ENCODE peak calls at places on chromosome 7, in seven cellular contexts. X, Y, F, W, D, K and C are unnamed samples.

GRCh38 chr7:127619681-127620405 is 1.9 kb upstream of the PAX4 start:
- DNase-seq in X (no peak), Y (no peak), F (no peak), W (no peak), D (peak), K (no peak), C (no peak)

GRCh38 chr7:143362126-143362961 is at the start of gene FAM131B:
- DNase-seq in X (peak), Y (no peak), F (no peak), W (no peak), D (no peak), K (no peak), C (no peak)

GRCh38 chr7:112449353-112449752 is 907 bp upstream of the IFRD1 start:
- DNase-seq in X (peak), Y (peak), F (no peak), W (no peak), D (no peak), K (peak), C (peak)

GRCh38 chr7:3949226-3949625 is 648.2 kb downstream of the SDK1 start:
- DNase-seq in X (no peak), Y (no peak), F (no peak), W (no peak), D (no peak), K (no peak), C (peak)

GRCh38 chr7:145293793-145294153 is 457.9 kb upstream of the TPK1 start:
- DNase-seq in X (no peak), Y (no peak), F (no peak), W (no peak), D (no peak), K (peak), C (no peak)

GRCh38 chr7:126079151-126079550 is 1149.5 kb upstream of the POT1 start:
- DNase-seq in X (no peak), Y (no peak), F (no peak), W (no peak), D (peak), K (no peak), C (no peak)

GRCh38 chr7:22193361-22194016 is 163.5 kb downstream of the RAPGEF5 start:
- DNase-seq in X (no peak), Y (no peak), F (no peak), W (peak), D (peak), K (peak), C (no peak)

GRCh38 chr7:57404343-57404966 is 45.5 kb upstream of the ZNF716 start:
- DNase-seq in X (peak), Y (no peak), F (peak), W (peak), D (no peak), K (peak), C (no peak)

GRCh38 chr7:36966039-36966438 is 241.7 kb upstream of the AOAH start:
- DNase-seq in X (no peak), Y (no peak), F (no peak), W (no peak), D (no peak), K (no peak), C (no peak)

GRCh38 chr7:117731455-117731854 is 141.8 kb downstream of the CTTNBP2 start:
- DNase-seq in X (no peak), Y (no peak), F (no peak), W (no peak), D (peak), K (no peak), C (peak)

GRCh38 chr7:143459359-143459758 is 16.1 kb downstream of the TAS2R60 start:
- DNase-seq in X (no peak), Y (no peak), F (no peak), W (no peak), D (no peak), K (no peak), C (no peak)

GRCh38 chr7:154832557-154833138 is 170.3 kb downstream of the PAXIP1 start:
- DNase-seq in X (no peak), Y (peak), F (no peak), W (no peak), D (peak), K (peak), C (no peak)

GRCh38 chr7:87447251-87447650 is 28.2 kb downstream of the ABCB4 start:
- DNase-seq in X (no peak), Y (no peak), F (no peak), W (no peak), D (no peak), K (no peak), C (no peak)

GRCh38 chr7:80819503-80819902 is 99.3 kb downstream of the SEMA3C start:
- DNase-seq in X (no peak), Y (no peak), F (no peak), W (no peak), D (no peak), K (no peak), C (no peak)

GRCh38 chr7:111789880-111790279 is 227.6 kb upstream of the IMMP2L start:
- DNase-seq in X (no peak), Y (no peak), F (no peak), W (no peak), D (no peak), K (no peak), C (no peak)

GRCh38 chr7:128357366-128357662 is 4.2 kb downstream of the PRRT4 start:
- DNase-seq in X (peak), Y (no peak), F (no peak), W (no peak), D (no peak), K (no peak), C (no peak)

GRCh38 chr7:70406419-70407189 is 725.3 kb upstream of the GALNT17 start:
- DNase-seq in X (no peak), Y (no peak), F (no peak), W (no peak), D (no peak), K (no peak), C (no peak)

GRCh38 chr7:40024048-40024447 is 74.0 kb downstream of the CDK13 start:
- DNase-seq in X (no peak), Y (no peak), F (no peak), W (no peak), D (no peak), K (no peak), C (no peak)

GRCh38 chr7:151349507-151349853 is 7.9 kb downstream of the NUB1 start:
- DNase-seq in X (no peak), Y (peak), F (no peak), W (no peak), D (no peak), K (no peak), C (no peak)

GRCh38 chr7:149598721-149599308 is 101.2 kb upstream of the ZNF746 start:
- DNase-seq in X (no peak), Y (no peak), F (no peak), W (no peak), D (peak), K (peak), C (peak)

GRCh38 chr7:7566651-7567611 is at the start of gene MIOS:
- DNase-seq in X (peak), Y (peak), F (peak), W (peak), D (peak), K (peak), C (peak)

GRCh38 chr7:116441534-116441933 is 58.0 kb upstream of the CAV2 start:
- DNase-seq in X (no peak), Y (no peak), F (no peak), W (no peak), D (no peak), K (no peak), C (no peak)

GRCh38 chr7:106604303-106604918 is 56.5 kb downstream of the CCDC71L start:
- DNase-seq in X (no peak), Y (no peak), F (no peak), W (no peak), D (no peak), K (no peak), C (no peak)

GRCh38 chr7:155470686-155471638 is 13.0 kb downstream of the EN2 start:
- DNase-seq in X (peak), Y (no peak), F (no peak), W (no peak), D (no peak), K (no peak), C (no peak)

GRCh38 chr7:1242601-1243289 is 10.1 kb downstream of the UNCX start:
- DNase-seq in X (no peak), Y (no peak), F (no peak), W (no peak), D (peak), K (no peak), C (no peak)

GRCh38 chr7:132451161-132451560 is 125.1 kb downstream of the PLXNA4 start:
- DNase-seq in X (no peak), Y (peak), F (no peak), W (no peak), D (no peak), K (no peak), C (no peak)

GRCh38 chr7:50317221-50317678 is 12.7 kb downstream of the IKZF1 start:
- DNase-seq in X (no peak), Y (no peak), F (no peak), W (no peak), D (no peak), K (no peak), C (no peak)

GRCh38 chr7:682810-683209 is 43.7 kb upstream of the DNAAF5 start:
- DNase-seq in X (no peak), Y (no peak), F (no peak), W (no peak), D (no peak), K (no peak), C (no peak)

GRCh38 chr7:111089822-111090426 is 1.0 kb upstream of the LRRN3 start:
- DNase-seq in X (peak), Y (no peak), F (no peak), W (no peak), D (peak), K (no peak), C (peak)

GRCh38 chr7:2523461-2523905 is 3.9 kb downstream of the LFNG start:
- DNase-seq in X (no peak), Y (peak), F (peak), W (no peak), D (peak), K (no peak), C (no peak)

GRCh38 chr7:151843181-151843580 is 33.7 kb downstream of the PRKAG2 start:
- DNase-seq in X (no peak), Y (no peak), F (no peak), W (no peak), D (no peak), K (no peak), C (peak)

GRCh38 chr7:70618020-70618551 is 513.9 kb upstream of the GALNT17 start:
- DNase-seq in X (no peak), Y (no peak), F (no peak), W (no peak), D (no peak), K (no peak), C (no peak)

GRCh38 chr7:139523199-139523941 is at the start of gene CLEC2L:
- DNase-seq in X (peak), Y (no peak), F (no peak), W (no peak), D (peak), K (no peak), C (no peak)
- H3K4me3 ChIP-seq in X (no peak), Y (no peak), F (peak), W (no peak), D (no peak), K (no peak), C (peak)

GRCh38 chr7:122123746-122124145 is 20.3 kb downstream of the AASS start:
- DNase-seq in X (no peak), Y (no peak), F (no peak), W (no peak), D (no peak), K (no peak), C (no peak)
- H3K4me3 ChIP-seq in X (no peak), Y (no peak), F (no peak), W (no peak), D (no peak), K (no peak), C (no peak)

GRCh38 chr7:35252584-35252983 is 1.3 kb downstream of the TBX20 start:
- DNase-seq in X (no peak), Y (no peak), F (no peak), W (no peak), D (no peak), K (no peak), C (no peak)

GRCh38 chr7:35253680-35254495 is at the start of gene TBX20:
- DNase-seq in X (peak), Y (peak), F (no peak), W (no peak), D (peak), K (peak), C (peak)

GRCh38 chr7:35254496-35255416 is 856 bp upstream of the TBX20 start:
- DNase-seq in X (peak), Y (no peak), F (no peak), W (no peak), D (peak), K (no peak), C (no peak)

GRCh38 chr7:35251606-35252310 is 2.1 kb downstream of the TBX20 start:
- DNase-seq in X (peak), Y (no peak), F (no peak), W (no peak), D (peak), K (no peak), C (no peak)

DNA sequence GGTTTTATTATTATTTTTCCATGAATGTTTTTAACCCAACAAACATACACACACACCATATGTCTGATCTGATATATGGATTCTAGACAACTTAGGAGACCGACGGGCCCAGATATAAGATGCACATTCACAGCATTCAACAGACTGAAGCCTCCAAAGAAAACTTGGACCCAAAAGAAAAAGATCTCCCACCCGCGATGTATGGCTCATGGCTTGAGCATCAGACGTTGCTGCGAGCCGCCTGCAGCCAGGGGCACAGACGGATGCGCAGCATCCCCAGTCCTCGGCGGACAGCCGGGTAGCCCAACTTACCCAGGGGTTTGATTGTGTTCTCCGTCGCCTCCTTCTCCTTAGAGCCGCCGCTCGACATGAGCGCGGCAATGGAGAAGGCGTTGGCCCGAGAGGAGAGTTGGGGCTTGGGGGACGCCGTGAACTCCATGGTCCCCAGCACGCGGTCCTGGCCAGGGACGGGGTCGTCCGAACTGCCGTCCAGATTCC is 669 bp downstream of the TBX20 start:
- DNase-seq in X (no peak), Y (no peak), F (no peak), W (no peak), D (peak), K (no peak), C (no peak)
- H3K4me3 ChIP-seq in X (no peak), Y (peak), F (peak), W (no peak), D (peak), K (no peak), C (peak)

GRCh38 chr7:44618045-44618444 is 11.6 kb downstream of the OGDH start:
- DNase-seq in X (no peak), Y (no peak), F (no peak), W (no peak), D (no peak), K (no peak), C (no peak)
- H3K4me3 ChIP-seq in X (no peak), Y (no peak), F (no peak), W (no peak), D (no peak), K (no peak), C (no peak)

DNA sequence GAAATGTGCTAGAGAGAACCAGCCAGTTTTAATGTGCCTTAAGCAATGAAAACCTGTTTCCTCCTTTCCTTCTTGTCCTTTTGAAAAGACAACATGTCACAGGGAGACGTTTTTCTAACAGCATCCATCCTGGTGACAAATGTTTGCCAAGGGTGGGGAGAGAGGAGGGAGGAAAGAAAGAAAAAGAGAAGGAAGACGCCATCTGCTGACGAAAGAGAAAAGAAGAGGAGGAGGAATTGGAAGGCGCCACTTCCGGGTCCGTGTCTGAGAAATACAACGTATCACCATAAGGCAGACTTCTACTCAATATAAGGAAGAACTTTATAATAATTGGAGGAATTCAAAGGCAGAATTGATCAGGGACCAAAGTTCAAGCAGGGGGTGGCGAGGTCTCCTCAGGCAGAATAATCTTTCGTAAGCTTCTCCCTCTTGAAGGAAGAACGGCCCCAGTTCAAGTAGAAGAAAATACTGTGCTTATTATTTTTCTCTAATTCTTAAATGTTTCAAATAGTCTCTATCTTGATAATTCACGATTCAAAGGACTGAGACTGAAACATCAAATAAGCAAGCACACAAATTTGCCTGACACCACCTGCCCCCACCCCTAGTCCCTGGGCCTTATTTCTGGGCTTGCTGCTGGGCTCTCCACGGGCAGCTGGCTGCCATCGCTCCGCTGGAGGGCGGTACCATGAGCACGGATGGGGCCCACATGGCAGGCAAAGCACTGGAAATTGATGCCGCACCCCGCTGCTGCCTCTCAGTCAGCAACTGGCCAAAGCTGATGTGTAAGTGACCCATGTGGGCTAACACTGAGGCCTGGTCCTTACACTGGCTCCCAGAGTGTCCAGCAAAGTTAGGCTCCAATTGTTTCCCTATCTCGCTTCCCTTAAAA is 273.7 kb upstream of the KLF14 start:
- DNase-seq in X (no peak), Y (peak), F (peak), W (peak), D (peak), K (peak), C (peak)
- H3K4me3 ChIP-seq in X (no peak), Y (no peak), F (no peak), W (no peak), D (no peak), K (no peak), C (no peak)

GRCh38 chr7:135152447-135152846 is 4.6 kb downstream of the TMEM140 start:
- DNase-seq in X (no peak), Y (no peak), F (no peak), W (no peak), D (no peak), K (no peak), C (no peak)
- H3K4me3 ChIP-seq in X (no peak), Y (no peak), F (no peak), W (no peak), D (no peak), K (no peak), C (no peak)